ENCODE peak calls at places on chromosomes 3 and 15, in eight cellular contexts. L, Y, J, U, A, N, M and F are unnamed samples.

GRCh38 chr3:13281657-13282527 is 138.2 kb downstream of the NUP210 start:
- DNase-seq in J (no peak), N (peak), M (no peak), Y (peak), A (no peak), L (no peak), U (peak), F (no peak)

GRCh38 chr15:27418729-27419128 is 447.7 kb downstream of the GABRG3 start:
- DNase-seq in L (no peak), N (no peak), A (no peak), J (no peak), Y (no peak), M (no peak), U (no peak), F (no peak)

GRCh38 chr15:49887604-49888340 is 231.3 kb downstream of the ATP8B4 start:
- DNase-seq in Y (no peak), J (no peak), N (no peak), A (no peak), U (no peak), M (no peak), L (no peak), F (no peak)

GRCh38 chr15:85800460-85801123 is 5.9 kb upstream of the KLHL25 start:
- DNase-seq in Y (peak), U (peak), J (no peak), N (peak), A (peak), M (no peak), L (no peak), F (no peak)

GRCh38 chr3:104947946-104948345 is 418.8 kb upstream of the ALCAM start:
- DNase-seq in J (no peak), U (no peak), L (no peak), Y (no peak), N (no peak), A (no peak), M (no peak), F (no peak)

GRCh38 chr3:124854027-124854426 is 33.1 kb downstream of the ITGB5 start:
- DNase-seq in Y (no peak), U (no peak), A (no peak), J (no peak), M (no peak), N (no peak), L (no peak), F (no peak)

GRCh38 chr15:68697711-68698690 is 119.2 kb downstream of the CORO2B start:
- DNase-seq in M (no peak), J (no peak), Y (no peak), N (no peak), A (no peak), U (no peak), L (no peak), F (no peak)

GRCh38 chr3:13533823-13534435 is 15.0 kb upstream of the FBLN2 start:
- DNase-seq in M (no peak), J (no peak), L (no peak), Y (no peak), A (no peak), U (no peak), N (no peak), F (no peak)

GRCh38 chr3:14876942-14877341 is 58.2 kb downstream of the FGD5 start:
- DNase-seq in L (no peak), J (no peak), N (peak), U (peak), A (peak), Y (peak), M (peak), F (no peak)

GRCh38 chr3:45871834-45872233 is 14.5 kb upstream of the CCR9 start:
- DNase-seq in N (no peak), L (no peak), Y (no peak), J (no peak), A (no peak), M (no peak), U (no peak), F (no peak)

GRCh38 chr3:51944541-51945021 is 2.4 kb downstream of the PARP3 start:
- DNase-seq in Y (no peak), A (no peak), L (no peak), M (no peak), J (no peak), N (no peak), U (peak), F (no peak)

GRCh38 chr3:111999924-112000835 is 1.5 kb downstream of the TAGLN3 start:
- DNase-seq in A (no peak), J (no peak), Y (no peak), M (no peak), L (peak), U (no peak), N (no peak), F (no peak)

GRCh38 chr3:194374930-194375329 is 5.4 kb upstream of the LRRC15 start:
- DNase-seq in M (no peak), J (no peak), A (no peak), L (no peak), U (no peak), N (no peak), Y (no peak), F (no peak)

GRCh38 chr3:58534592-58535494 is 2.1 kb downstream of the ACOX2 start:
- DNase-seq in Y (no peak), M (no peak), U (no peak), J (no peak), A (no peak), N (no peak), L (peak), F (no peak)

GRCh38 chr15:41022487-41023090 is 69.3 kb downstream of the CHAC1 start:
- DNase-seq in Y (peak), L (no peak), U (no peak), M (no peak), N (peak), J (no peak), A (peak), F (peak)

GRCh38 chr3:126434931-126435411 is 40.3 kb downstream of the CFAP100 start:
- DNase-seq in J (no peak), Y (no peak), U (peak), M (no peak), L (no peak), A (peak), N (no peak), F (no peak)

GRCh38 chr15:34318277-34319079 is 19.1 kb downstream of the SLC12A6 start:
- DNase-seq in N (peak), L (no peak), M (peak), J (no peak), U (peak), A (peak), Y (peak), F (peak)

DNA sequence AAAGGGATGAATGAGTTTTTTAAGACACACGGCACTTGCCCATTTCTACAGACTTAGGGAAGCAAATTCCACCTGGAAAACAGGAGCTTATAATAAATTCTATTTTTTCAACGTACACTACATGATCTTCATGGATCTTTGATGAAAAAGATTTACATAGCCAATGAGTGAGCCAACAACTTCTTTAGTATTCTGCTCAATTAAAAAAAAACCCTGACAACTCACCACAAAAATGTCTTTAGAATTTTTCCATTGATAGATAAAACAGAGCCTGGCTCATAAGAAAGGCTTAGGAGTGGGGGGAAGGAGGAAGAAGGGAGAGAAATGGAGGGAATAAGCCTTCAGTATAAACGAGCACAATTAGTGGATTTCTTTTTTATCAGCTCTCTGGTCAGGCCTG is 126.7 kb downstream of the ATP10A start:
- DNase-seq in J (no peak), L (no peak), Y (no peak), M (no peak), A (no peak), U (no peak), N (no peak), F (no peak)
- H3K27ac ChIP-seq in J (no peak), L (peak), Y (no peak), M (no peak), A (peak), U (peak), N (peak), F (peak)

GRCh38 chr3:11154036-11154952 is at the start of gene HRH1:
- DNase-seq in N (peak), L (no peak), M (peak), A (no peak), Y (no peak), U (no peak), J (no peak), F (no peak)
- TF ChIP-seq EP300 in N (no peak), L (no peak), M (no peak), A (no peak), Y (no peak), U (no peak), J (no peak), F (no peak)

DNA sequence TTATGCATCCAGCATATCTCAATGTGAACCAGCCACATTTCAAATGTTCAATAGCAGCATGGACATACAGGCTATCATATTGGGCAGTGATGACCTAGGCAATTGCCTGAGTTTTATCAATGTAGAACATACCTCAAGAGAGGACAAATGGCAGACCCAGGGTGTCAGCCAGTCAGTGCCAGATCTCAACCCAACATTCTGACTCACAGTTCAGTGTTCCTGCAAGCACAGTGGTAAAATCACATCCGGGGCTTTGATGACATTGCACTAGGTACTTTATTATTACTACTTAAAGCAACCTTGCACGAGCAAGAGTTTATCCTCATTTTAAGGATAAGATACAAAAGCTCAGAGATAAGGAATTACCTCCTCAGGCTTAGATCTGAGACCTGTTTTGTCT is 59.9 kb downstream of the SLC12A1 start:
- DNase-seq in Y (no peak), A (no peak), U (no peak), N (no peak), J (no peak), M (no peak), L (no peak), F (no peak)
- H3K27ac ChIP-seq in Y (no peak), A (no peak), U (no peak), N (no peak), J (no peak), M (no peak), L (no peak), F (no peak)

GRCh38 chr3:117955196-117955595 is 1079.5 kb downstream of the IGSF11 start:
- DNase-seq in Y (no peak), M (no peak), N (no peak), L (no peak), U (no peak), A (no peak), J (no peak), F (no peak)
- TF ChIP-seq EP300 in Y (no peak), M (no peak), N (no peak), L (no peak), U (no peak), A (no peak), J (no peak), F (no peak)

GRCh38 chr3:143974181-143974876 is 2.7 kb downstream of the DIPK2A start:
- DNase-seq in U (no peak), Y (no peak), J (no peak), N (no peak), M (no peak), L (no peak), A (no peak), F (no peak)
- H3K27ac ChIP-seq in U (peak), Y (peak), J (no peak), N (peak), M (no peak), L (peak), A (peak), F (peak)